ENCODE peak calls at places on chromosomes 7 and 10, in seven cellular contexts. One of them, this sample, is unnamed.

GRCh38 chr7:41010418-41010817 is 692.5 kb downstream of the INHBA start:
- DNase-seq in EH: peak; percentile 74
- DNase-seq in WERI-Rb-1: no peak
- DNase-seq in stimulated activated naive CD4-positive, alpha-beta T cell: no peak
- DNase-seq in CD8-positive, alpha-beta T cell: no peak
- DNase-seq in thoracic aorta: no peak
- DNase-seq in hypothalamus: no peak
- DNase-seq in this sample: no peak

GRCh38 chr10:124417846-124418725 is 637 bp downstream of the OAT start:
- DNase-seq in EH: peak; percentile 74
- DNase-seq in hypothalamus: peak; percentile 67
- DNase-seq in thoracic aorta: no peak
- DNase-seq in stimulated activated naive CD4-positive, alpha-beta T cell: peak; percentile 51
- DNase-seq in WERI-Rb-1: peak; percentile 66
- DNase-seq in CD8-positive, alpha-beta T cell: peak; percentile 4
- DNase-seq in this sample: peak; percentile 20

GRCh38 chr10:131907679-131908078 is 6.9 kb downstream of the PPP2R2D start:
- DNase-seq in WERI-Rb-1: no peak
- DNase-seq in hypothalamus: no peak
- DNase-seq in stimulated activated naive CD4-positive, alpha-beta T cell: no peak
- DNase-seq in CD8-positive, alpha-beta T cell: no peak
- DNase-seq in EH: no peak
- DNase-seq in thoracic aorta: no peak
- DNase-seq in this sample: no peak

GRCh38 chr7:2632717-2633537 is 1.1 kb downstream of the TTYH3 start:
- DNase-seq in hypothalamus: peak; percentile 40
- DNase-seq in thoracic aorta: no peak
- DNase-seq in stimulated activated naive CD4-positive, alpha-beta T cell: peak; percentile 35
- DNase-seq in WERI-Rb-1: peak; percentile 69
- DNase-seq in EH: peak; percentile 78
- DNase-seq in CD8-positive, alpha-beta T cell: no peak
- DNase-seq in this sample: peak; percentile 30

GRCh38 chr10:119454990-119455389 is 87.5 kb downstream of the RGS10 start:
- DNase-seq in EH: no peak
- DNase-seq in CD8-positive, alpha-beta T cell: no peak
- DNase-seq in WERI-Rb-1: no peak
- DNase-seq in thoracic aorta: no peak
- DNase-seq in stimulated activated naive CD4-positive, alpha-beta T cell: no peak
- DNase-seq in hypothalamus: no peak
- DNase-seq in this sample: no peak

GRCh38 chr7:138542183-138542582 is 82.1 kb downstream of the TRIM24 start:
- DNase-seq in EH: no peak
- DNase-seq in WERI-Rb-1: no peak
- DNase-seq in thoracic aorta: no peak
- DNase-seq in hypothalamus: no peak
- DNase-seq in stimulated activated naive CD4-positive, alpha-beta T cell: no peak
- DNase-seq in CD8-positive, alpha-beta T cell: no peak
- DNase-seq in this sample: no peak

GRCh38 chr10:9097206-9097990 is 1042.9 kb downstream of the GATA3 start:
- DNase-seq in thoracic aorta: no peak
- DNase-seq in EH: no peak
- DNase-seq in CD8-positive, alpha-beta T cell: no peak
- DNase-seq in hypothalamus: no peak
- DNase-seq in stimulated activated naive CD4-positive, alpha-beta T cell: no peak
- DNase-seq in WERI-Rb-1: no peak
- DNase-seq in this sample: no peak

GRCh38 chr10:15169555-15170407 is 1.3 kb upstream of the NMT2 start:
- DNase-seq in stimulated activated naive CD4-positive, alpha-beta T cell: peak; percentile 23
- DNase-seq in EH: no peak
- DNase-seq in hypothalamus: no peak
- DNase-seq in CD8-positive, alpha-beta T cell: peak; percentile 16
- DNase-seq in thoracic aorta: no peak
- DNase-seq in WERI-Rb-1: no peak
- DNase-seq in this sample: peak; percentile 15

GRCh38 chr10:101263146-101263837 is 34.0 kb upstream of the LBX1 start:
- DNase-seq in hypothalamus: no peak
- DNase-seq in stimulated activated naive CD4-positive, alpha-beta T cell: no peak
- DNase-seq in WERI-Rb-1: peak; percentile 91
- DNase-seq in CD8-positive, alpha-beta T cell: no peak
- DNase-seq in thoracic aorta: no peak
- DNase-seq in EH: no peak
- DNase-seq in this sample: no peak

GRCh38 chr7:38584443-38585210 is 46.5 kb downstream of the AMPH start:
- DNase-seq in thoracic aorta: no peak
- DNase-seq in hypothalamus: no peak
- DNase-seq in EH: peak; percentile 83
- DNase-seq in WERI-Rb-1: no peak
- DNase-seq in stimulated activated naive CD4-positive, alpha-beta T cell: no peak
- DNase-seq in CD8-positive, alpha-beta T cell: no peak
- DNase-seq in this sample: no peak

GRCh38 chr7:122183106-122183505 is 39.1 kb upstream of the AASS start:
- DNase-seq in EH: no peak
- DNase-seq in stimulated activated naive CD4-positive, alpha-beta T cell: no peak
- DNase-seq in CD8-positive, alpha-beta T cell: no peak
- DNase-seq in hypothalamus: no peak
- DNase-seq in WERI-Rb-1: no peak
- DNase-seq in thoracic aorta: no peak
- DNase-seq in this sample: no peak

GRCh38 chr7:83957333-83957732 is 237.3 kb downstream of the SEMA3A start:
- DNase-seq in hypothalamus: no peak
- DNase-seq in CD8-positive, alpha-beta T cell: no peak
- DNase-seq in stimulated activated naive CD4-positive, alpha-beta T cell: no peak
- DNase-seq in EH: peak; percentile 25
- DNase-seq in WERI-Rb-1: no peak
- DNase-seq in thoracic aorta: no peak
- DNase-seq in this sample: no peak

GRCh38 chr10:84822926-84823325 is 494.5 kb downstream of the CCSER2 start:
- DNase-seq in stimulated activated naive CD4-positive, alpha-beta T cell: no peak
- DNase-seq in thoracic aorta: no peak
- DNase-seq in hypothalamus: no peak
- DNase-seq in CD8-positive, alpha-beta T cell: no peak
- DNase-seq in WERI-Rb-1: no peak
- DNase-seq in EH: no peak
- DNase-seq in this sample: no peak

GRCh38 chr10:126420571-126421275 is 32.4 kb upstream of the ADAM12 start:
- DNase-seq in thoracic aorta: no peak
- DNase-seq in WERI-Rb-1: no peak
- DNase-seq in EH: no peak
- DNase-seq in CD8-positive, alpha-beta T cell: no peak
- DNase-seq in hypothalamus: no peak
- DNase-seq in stimulated activated naive CD4-positive, alpha-beta T cell: no peak
- DNase-seq in this sample: no peak

GRCh38 chr10:78276139-78276538 is 242.5 kb downstream of the RPS24 start:
- DNase-seq in thoracic aorta: no peak
- DNase-seq in hypothalamus: no peak
- DNase-seq in WERI-Rb-1: no peak
- DNase-seq in EH: no peak
- DNase-seq in CD8-positive, alpha-beta T cell: no peak
- DNase-seq in stimulated activated naive CD4-positive, alpha-beta T cell: no peak
- DNase-seq in this sample: no peak

GRCh38 chr7:94922457-94922856 is 15.1 kb downstream of the PPP1R9A start:
- DNase-seq in EH: no peak
- DNase-seq in CD8-positive, alpha-beta T cell: no peak
- DNase-seq in hypothalamus: no peak
- DNase-seq in WERI-Rb-1: no peak
- DNase-seq in stimulated activated naive CD4-positive, alpha-beta T cell: no peak
- DNase-seq in thoracic aorta: no peak
- DNase-seq in this sample: no peak

This sample was measured in stimulated activated CD8-positive, alpha-beta memory T cell treated with anti-CD3 and anti-CD28 coated beads, Interleukin-2, amount 100 ng/mL, for 48 hours.